ENCODE peak calls at places on chromosomes 16 and 17, in ten cellular contexts. One of them, this sample, is unnamed. For H3K36me3 and H3K4me1, the result is how much of the 10 kb centered on the place peaks cover.

GRCh38 chr16:70761656-70762055 is 39.3 kb downstream of the VAC14 start:
- DNase-seq in ovary: no peak
- DNase-seq in prostate gland: no peak
- DNase-seq in lung: no peak
- DNase-seq in neural progenitor cell: no peak
- DNase-seq in OCI-LY7: no peak
- DNase-seq in PC-3: no peak
- DNase-seq in spleen: no peak
- DNase-seq in fibroblast of lung: no peak
- DNase-seq in endothelial cell of umbilical vein: no peak
- DNase-seq in this sample: no peak

GRCh38 chr17:30379303-30380105 is 777 bp downstream of the CPD start:
- DNase-seq in ovary: peak
- DNase-seq in prostate gland: peak
- DNase-seq in lung: no peak
- DNase-seq in neural progenitor cell: peak
- DNase-seq in OCI-LY7: peak
- DNase-seq in PC-3: no peak
- DNase-seq in spleen: peak
- DNase-seq in fibroblast of lung: no peak
- DNase-seq in endothelial cell of umbilical vein: peak
- DNase-seq in this sample: peak

GRCh38 chr16:79599256-79599836 is 1.2 kb downstream of the MAF start:
- DNase-seq in ovary: peak
- DNase-seq in prostate gland: peak
- DNase-seq in lung: no peak
- DNase-seq in neural progenitor cell: peak
- DNase-seq in OCI-LY7: no peak
- DNase-seq in PC-3: no peak
- DNase-seq in spleen: peak
- DNase-seq in fibroblast of lung: peak
- DNase-seq in endothelial cell of umbilical vein: peak
- DNase-seq in this sample: peak

GRCh38 chr16:11165349-11165748 is 90.7 kb downstream of the SOCS1 start:
- DNase-seq in ovary: no peak
- DNase-seq in prostate gland: no peak
- DNase-seq in lung: no peak
- DNase-seq in neural progenitor cell: no peak
- DNase-seq in OCI-LY7: no peak
- DNase-seq in PC-3: no peak
- DNase-seq in spleen: peak
- DNase-seq in fibroblast of lung: no peak
- DNase-seq in endothelial cell of umbilical vein: no peak
- DNase-seq in this sample: no peak

GRCh38 chr17:29732613-29733012 is 109.9 kb upstream of the CORO6 start:
- DNase-seq in ovary: no peak
- DNase-seq in prostate gland: no peak
- DNase-seq in lung: no peak
- DNase-seq in neural progenitor cell: no peak
- DNase-seq in OCI-LY7: no peak
- DNase-seq in PC-3: peak
- DNase-seq in spleen: no peak
- DNase-seq in fibroblast of lung: peak
- DNase-seq in endothelial cell of umbilical vein: no peak
- DNase-seq in this sample: no peak

GRCh38 chr17:44653954-44654353 is 2.3 kb upstream of the MEIOC start:
- DNase-seq in ovary: no peak
- DNase-seq in prostate gland: no peak
- DNase-seq in lung: no peak
- DNase-seq in neural progenitor cell: no peak
- DNase-seq in OCI-LY7: no peak
- DNase-seq in PC-3: no peak
- DNase-seq in spleen: no peak
- DNase-seq in fibroblast of lung: no peak
- DNase-seq in endothelial cell of umbilical vein: no peak
- DNase-seq in this sample: no peak

GRCh38 chr16:25812215-25812614 is 120.5 kb downstream of the HS3ST4 start:
- DNase-seq in ovary: no peak
- DNase-seq in prostate gland: no peak
- DNase-seq in lung: no peak
- DNase-seq in neural progenitor cell: no peak
- DNase-seq in OCI-LY7: no peak
- DNase-seq in PC-3: no peak
- DNase-seq in spleen: no peak
- DNase-seq in fibroblast of lung: no peak
- DNase-seq in endothelial cell of umbilical vein: no peak
- DNase-seq in this sample: no peak

GRCh38 chr16:72635104-72635503 is 412.8 kb downstream of the ZFHX3 start:
- DNase-seq in ovary: no peak
- DNase-seq in prostate gland: no peak
- DNase-seq in lung: no peak
- DNase-seq in neural progenitor cell: no peak
- DNase-seq in OCI-LY7: no peak
- DNase-seq in PC-3: peak
- DNase-seq in spleen: no peak
- DNase-seq in fibroblast of lung: no peak
- DNase-seq in endothelial cell of umbilical vein: no peak
- DNase-seq in this sample: no peak

GRCh38 chr16:65657051-65657450 is 535.2 kb upstream of the CDH11 start:
- DNase-seq in ovary: no peak
- DNase-seq in prostate gland: no peak
- DNase-seq in lung: no peak
- DNase-seq in neural progenitor cell: no peak
- DNase-seq in OCI-LY7: no peak
- DNase-seq in PC-3: no peak
- DNase-seq in spleen: no peak
- DNase-seq in fibroblast of lung: peak
- DNase-seq in endothelial cell of umbilical vein: peak
- DNase-seq in this sample: no peak

GRCh38 chr17:61624951-61625350 is 33.9 kb upstream of the NACA2 start:
- DNase-seq in ovary: no peak
- DNase-seq in prostate gland: no peak
- DNase-seq in lung: no peak
- DNase-seq in neural progenitor cell: no peak
- DNase-seq in OCI-LY7: no peak
- DNase-seq in PC-3: no peak
- DNase-seq in spleen: no peak
- DNase-seq in fibroblast of lung: no peak
- DNase-seq in endothelial cell of umbilical vein: no peak
- DNase-seq in this sample: no peak

GRCh38 chr16:55911616-55912015 is 36.4 kb upstream of the CES5A start:
- DNase-seq in ovary: no peak
- DNase-seq in prostate gland: no peak
- DNase-seq in lung: no peak
- DNase-seq in neural progenitor cell: no peak
- DNase-seq in OCI-LY7: no peak
- DNase-seq in PC-3: no peak
- DNase-seq in spleen: no peak
- DNase-seq in fibroblast of lung: no peak
- DNase-seq in endothelial cell of umbilical vein: no peak
- DNase-seq in this sample: no peak

GRCh38 chr17:59004338-59005111 is 102.2 kb downstream of the TRIM37 start:
- DNase-seq in ovary: peak
- DNase-seq in prostate gland: peak
- DNase-seq in lung: peak
- DNase-seq in neural progenitor cell: peak
- DNase-seq in OCI-LY7: peak
- DNase-seq in PC-3: peak
- DNase-seq in spleen: no peak
- DNase-seq in fibroblast of lung: peak
- DNase-seq in endothelial cell of umbilical vein: peak
- DNase-seq in this sample: peak

GRCh38 chr17:40671282-40671681 is 6.3 kb upstream of the KRT222 start:
- DNase-seq in ovary: no peak
- DNase-seq in prostate gland: no peak
- DNase-seq in lung: no peak
- DNase-seq in neural progenitor cell: no peak
- DNase-seq in OCI-LY7: no peak
- DNase-seq in PC-3: no peak
- DNase-seq in spleen: no peak
- DNase-seq in fibroblast of lung: no peak
- DNase-seq in endothelial cell of umbilical vein: no peak
- DNase-seq in this sample: no peak

GRCh38 chr17:8859029-8859803 is 8.3 kb downstream of the PIK3R6 start:
- DNase-seq in ovary: no peak
- DNase-seq in prostate gland: no peak
- DNase-seq in lung: no peak
- DNase-seq in neural progenitor cell: no peak
- DNase-seq in OCI-LY7: no peak
- DNase-seq in PC-3: no peak
- DNase-seq in spleen: no peak
- DNase-seq in fibroblast of lung: peak
- DNase-seq in endothelial cell of umbilical vein: no peak
- DNase-seq in this sample: no peak

GRCh38 chr16:76277099-76278030 is at the start of gene CNTNAP4:
- DNase-seq in ovary: no peak
- DNase-seq in prostate gland: no peak
- DNase-seq in lung: no peak
- DNase-seq in neural progenitor cell: peak
- DNase-seq in OCI-LY7: no peak
- DNase-seq in PC-3: no peak
- DNase-seq in spleen: no peak
- DNase-seq in fibroblast of lung: no peak
- DNase-seq in endothelial cell of umbilical vein: no peak
- DNase-seq in this sample: peak

GRCh38 chr16:19168173-19169080 is at the start of gene SYT17:
- DNase-seq in ovary: no peak
- DNase-seq in prostate gland: peak
- DNase-seq in lung: peak
- DNase-seq in neural progenitor cell: peak
- DNase-seq in OCI-LY7: no peak
- DNase-seq in PC-3: peak
- DNase-seq in spleen: peak
- DNase-seq in fibroblast of lung: no peak
- DNase-seq in endothelial cell of umbilical vein: no peak
- DNase-seq in this sample: peak
- TF ChIP-seq CTCF in ovary: no peak
- TF ChIP-seq CTCF in prostate gland: no peak
- TF ChIP-seq CTCF in lung: no peak
- TF ChIP-seq CTCF in neural progenitor cell: no peak
- TF ChIP-seq CTCF in OCI-LY7: no peak
- TF ChIP-seq CTCF in PC-3: no peak
- TF ChIP-seq CTCF in spleen: no peak
- TF ChIP-seq CTCF in fibroblast of lung: no peak
- TF ChIP-seq CTCF in endothelial cell of umbilical vein: no peak
- TF ChIP-seq CTCF in this sample: no peak

GRCh38 chr17:28612936-28613872 is 781 bp downstream of the RSKR start:
- DNase-seq in ovary: no peak
- DNase-seq in prostate gland: no peak
- DNase-seq in lung: no peak
- DNase-seq in neural progenitor cell: peak
- DNase-seq in OCI-LY7: peak
- DNase-seq in PC-3: peak
- DNase-seq in spleen: peak
- DNase-seq in fibroblast of lung: peak
- DNase-seq in endothelial cell of umbilical vein: peak
- DNase-seq in this sample: no peak
- H3K36me3 ChIP-seq in ovary: under half
- H3K36me3 ChIP-seq in prostate gland: under half
- H3K36me3 ChIP-seq in lung: under half
- H3K36me3 ChIP-seq in neural progenitor cell: under half
- H3K36me3 ChIP-seq in OCI-LY7: half or more
- H3K36me3 ChIP-seq in PC-3: under half
- H3K36me3 ChIP-seq in spleen: half or more
- H3K36me3 ChIP-seq in fibroblast of lung: under half
- H3K36me3 ChIP-seq in endothelial cell of umbilical vein: under half
- H3K36me3 ChIP-seq in this sample: half or more

GRCh38 chr16:57530531-57531252 is 5.7 kb downstream of the CCDC102A start:
- DNase-seq in ovary: no peak
- DNase-seq in prostate gland: no peak
- DNase-seq in lung: no peak
- DNase-seq in neural progenitor cell: no peak
- DNase-seq in OCI-LY7: no peak
- DNase-seq in PC-3: no peak
- DNase-seq in spleen: peak
- DNase-seq in fibroblast of lung: no peak
- DNase-seq in endothelial cell of umbilical vein: no peak
- DNase-seq in this sample: no peak

GRCh38 chr16:57528499-57529323 is 7.7 kb downstream of the CCDC102A start:
- DNase-seq in ovary: peak
- DNase-seq in prostate gland: no peak
- DNase-seq in lung: no peak
- DNase-seq in neural progenitor cell: peak
- DNase-seq in OCI-LY7: no peak
- DNase-seq in PC-3: no peak
- DNase-seq in spleen: peak
- DNase-seq in fibroblast of lung: no peak
- DNase-seq in endothelial cell of umbilical vein: no peak
- DNase-seq in this sample: peak

GRCh38 chr16:57530104-57530522 is 6.3 kb downstream of the CCDC102A start:
- DNase-seq in ovary: peak
- DNase-seq in prostate gland: no peak
- DNase-seq in lung: no peak
- DNase-seq in neural progenitor cell: no peak
- DNase-seq in OCI-LY7: peak
- DNase-seq in PC-3: peak
- DNase-seq in spleen: peak
- DNase-seq in fibroblast of lung: peak
- DNase-seq in endothelial cell of umbilical vein: peak
- DNase-seq in this sample: no peak

GRCh38 chr16:57531253-57531575 is 5.2 kb downstream of the CCDC102A start:
- DNase-seq in ovary: no peak
- DNase-seq in prostate gland: no peak
- DNase-seq in lung: no peak
- DNase-seq in neural progenitor cell: no peak
- DNase-seq in OCI-LY7: no peak
- DNase-seq in PC-3: no peak
- DNase-seq in spleen: no peak
- DNase-seq in fibroblast of lung: no peak
- DNase-seq in endothelial cell of umbilical vein: no peak
- DNase-seq in this sample: no peak

GRCh38 chr16:57529324-57530103 is 6.9 kb downstream of the CCDC102A start:
- DNase-seq in ovary: peak
- DNase-seq in prostate gland: no peak
- DNase-seq in lung: no peak
- DNase-seq in neural progenitor cell: no peak
- DNase-seq in OCI-LY7: no peak
- DNase-seq in PC-3: no peak
- DNase-seq in spleen: peak
- DNase-seq in fibroblast of lung: no peak
- DNase-seq in endothelial cell of umbilical vein: no peak
- DNase-seq in this sample: peak
- H3K4me1 ChIP-seq in ovary: under half
- H3K4me1 ChIP-seq in prostate gland: under half
- H3K4me1 ChIP-seq in lung: under half
- H3K4me1 ChIP-seq in neural progenitor cell: under half
- H3K4me1 ChIP-seq in OCI-LY7: half or more
- H3K4me1 ChIP-seq in PC-3: under half
- H3K4me1 ChIP-seq in spleen: half or more
- H3K4me1 ChIP-seq in fibroblast of lung: under half
- H3K4me1 ChIP-seq in endothelial cell of umbilical vein: under half
- H3K4me1 ChIP-seq in this sample: under half

DNA sequence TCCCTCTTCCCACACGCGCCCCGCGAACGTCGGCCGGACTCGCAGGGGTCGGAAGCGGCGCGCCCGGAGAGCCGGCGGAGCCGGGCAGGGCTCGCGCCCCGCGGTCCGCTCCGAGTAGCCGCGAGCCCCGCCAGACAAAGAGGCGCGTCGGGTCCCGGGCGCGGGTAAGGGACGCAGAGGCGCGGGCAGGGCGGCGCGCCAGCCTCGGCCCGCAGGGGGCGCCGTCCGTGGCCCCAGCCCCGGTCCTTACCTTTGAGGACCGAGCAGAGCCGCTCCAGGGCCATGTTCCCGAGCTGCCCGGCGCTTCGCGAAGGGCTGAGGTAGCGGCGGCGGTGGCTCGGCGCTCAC is 442 bp downstream of the NETO2 start:
- DNase-seq in ovary: peak
- DNase-seq in prostate gland: peak
- DNase-seq in lung: peak
- DNase-seq in neural progenitor cell: peak
- DNase-seq in OCI-LY7: peak
- DNase-seq in PC-3: peak
- DNase-seq in spleen: peak
- DNase-seq in fibroblast of lung: peak
- DNase-seq in endothelial cell of umbilical vein: peak
- DNase-seq in this sample: peak
- TF ChIP-seq CTCF in ovary: no peak
- TF ChIP-seq CTCF in prostate gland: peak
- TF ChIP-seq CTCF in lung: peak
- TF ChIP-seq CTCF in neural progenitor cell: peak
- TF ChIP-seq CTCF in OCI-LY7: peak
- TF ChIP-seq CTCF in PC-3: peak
- TF ChIP-seq CTCF in spleen: peak
- TF ChIP-seq CTCF in fibroblast of lung: peak
- TF ChIP-seq CTCF in endothelial cell of umbilical vein: peak
- TF ChIP-seq CTCF in this sample: peak